ENCODE peak calls at places on chromosomes 13 and 19, in five cellular contexts. T is stimulated activated CD8-positive, alpha-beta memory T cell treated with anti-CD3 and anti-CD28 coated beads, Interleukin-12 subunit alpha, Interleukin-12 subunit beta, amount 100 ng/mL, for 4 hours; R is choroid plexus epithelial cell; K is keratinocyte; D is activated naive CD8-positive, alpha-beta T cell treated with anti-CD3 and anti-CD28 coated beads, Interleukin-2, amount 10 ng/mL, durations not matched to agents 7 days and 5 days. M is an unnamed sample.

GRCh38 chr13:53357582-53357981 is 329.0 kb downstream of the OLFM4 start:
- DNase-seq in R (no peak), K (no peak), T (no peak), D (no peak), M (no peak)

GRCh38 chr13:31797154-31797775 is 57.9 kb downstream of the RXFP2 start:
- DNase-seq in K (no peak), D (no peak), R (peak; percentile 54), T (no peak), M (no peak)

GRCh38 chr13:32426981-32427851 is 714 bp downstream of the N4BP2L1 start:
- DNase-seq in T (peak; percentile 37), D (peak; percentile 73), R (peak; percentile 19), K (no peak), M (peak; percentile 48)

GRCh38 chr13:100674363-100674847 is at the start of gene TMTC4:
- DNase-seq in R (no peak), K (no peak), T (no peak), D (no peak), M (no peak)

GRCh38 chr13:110536006-110536693 is 25.4 kb downstream of the RAB20 start:
- DNase-seq in R (no peak), K (no peak), T (no peak), D (no peak), M (no peak)

GRCh38 chr13:60028021-60028420 is 135.7 kb downstream of the DIAPH3 start:
- DNase-seq in T (no peak), R (no peak), D (no peak), K (no peak), M (no peak)

GRCh38 chr19:34662919-34663318 is 14.0 kb downstream of the SCGB2B2 start:
- DNase-seq in T (no peak), D (no peak), R (peak; percentile 33), K (no peak), M (no peak)

GRCh38 chr19:18515959-18516358 is 5.9 kb downstream of the ELL start:
- DNase-seq in T (no peak), R (no peak), K (no peak), D (no peak), M (no peak)

GRCh38 chr19:2371656-2372055 is 11.6 kb downstream of the TMPRSS9 start:
- DNase-seq in R (no peak), K (no peak), T (no peak), D (no peak), M (no peak)